ENCODE peak calls at places on chromosomes 2 and 18, in eight cellular contexts. A is stimulated activated CD8-positive, alpha-beta memory T cell treated with anti-CD3 and anti-CD28 coated beads, Interleukin-4, amount 100 ng/mL, for 4 hours; N is dermis blood vessel endothelial cell; Y is neuronal stem cell; Q is fibroblast of villous mesenchyme; J is activated T-cell treated with anti-CD3 and anti-CD28 coated beads for 4 hours; O is progenitor cell of endocrine pancreas; H is adipocyte. L is an unnamed sample.

GRCh38 chr2:67879586-67880290 is 183.1 kb downstream of the C1D start:
- DNase-seq in A (no peak), N (peak; percentile 64), Y (no peak), Q (peak; percentile 42), J (no peak), O (no peak), H (peak; percentile 44), L (no peak)

GRCh38 chr2:38184964-38185603 is 109.1 kb upstream of the CYP1B1 start:
- DNase-seq in A (no peak), N (peak; percentile 17), Y (no peak), Q (no peak), J (no peak), O (no peak), H (no peak), L (no peak)

GRCh38 chr18:43578636-43579203 is 301.4 kb upstream of the SYT4 start:
- DNase-seq in A (no peak), N (no peak), Y (no peak), Q (no peak), J (no peak), O (no peak), H (peak; percentile 7), L (no peak)

GRCh38 chr2:155733091-155733870 is 599.2 kb downstream of the NR4A2 start:
- DNase-seq in A (no peak), N (no peak), Y (no peak), Q (no peak), J (no peak), O (no peak), H (no peak), L (no peak)

GRCh38 chr18:79922971-79923411 is 28.5 kb downstream of the SLC66A2 start:
- DNase-seq in A (no peak), N (no peak), Y (no peak), Q (no peak), J (no peak), O (no peak), H (no peak), L (no peak)

GRCh38 chr2:219206442-219207253 is at the start of gene ZFAND2B:
- DNase-seq in A (peak; percentile 84), N (peak; percentile 96), Y (peak; percentile 95), Q (peak; percentile 93), J (peak; percentile 92), O (peak; percentile 90), H (peak; percentile 98), L (peak; percentile 97)

GRCh38 chr18:75533954-75534353 is 106.5 kb upstream of the SMIM21 start:
- DNase-seq in A (no peak), N (no peak), Y (no peak), Q (peak; percentile 55), J (no peak), O (no peak), H (no peak), L (peak; percentile 76)

GRCh38 chr2:133635115-133635514 is 66.9 kb upstream of the NCKAP5 start:
- DNase-seq in A (no peak), N (no peak), Y (no peak), Q (no peak), J (no peak), O (no peak), H (no peak), L (no peak)

GRCh38 chr2:181662287-181662686 is 5.4 kb upstream of the CERKL start:
- DNase-seq in A (no peak), N (no peak), Y (no peak), Q (no peak), J (no peak), O (no peak), H (no peak), L (no peak)

GRCh38 chr2:239312741-239313246 is 88.0 kb downstream of the HDAC4 start:
- DNase-seq in A (no peak), N (no peak), Y (no peak), Q (peak; percentile 40), J (no peak), O (peak; percentile 7), H (no peak), L (no peak)

GRCh38 chr2:99819766-99820165 is 322.6 kb downstream of the AFF3 start:
- DNase-seq in A (no peak), N (peak; percentile 31), Y (no peak), Q (no peak), J (no peak), O (no peak), H (no peak), L (no peak)

GRCh38 chr2:240925576-240926515 is 19.7 kb downstream of the CROCC2 start:
- DNase-seq in A (no peak), N (no peak), Y (no peak), Q (no peak), J (no peak), O (peak; percentile 8), H (no peak), L (no peak)

GRCh38 chr2:20953146-20953824 is 90.6 kb downstream of the APOB start:
- DNase-seq in A (no peak), N (no peak), Y (no peak), Q (no peak), J (no peak), O (no peak), H (no peak), L (no peak)

GRCh38 chr2:135825855-135826190 is 11.2 kb downstream of the LCT start:
- DNase-seq in A (no peak), N (peak; percentile 28), Y (no peak), Q (no peak), J (no peak), O (no peak), H (no peak), L (no peak)

GRCh38 chr2:113977660-113978523 is 88.0 kb downstream of the ACTR3 start:
- DNase-seq in A (no peak), N (peak; percentile 83), Y (peak; percentile 18), Q (peak; percentile 58), J (no peak), O (no peak), H (no peak), L (no peak)

GRCh38 chr18:10453885-10454772 is at the start of gene APCDD1:
- DNase-seq in A (no peak), N (peak; percentile 17), Y (peak; percentile 67), Q (peak; percentile 45), J (no peak), O (peak; percentile 53), H (peak; percentile 80), L (peak; percentile 86)

GRCh38 chr2:157364257-157364974 is 38.8 kb upstream of the ERMN start:
- DNase-seq in A (no peak), N (no peak), Y (no peak), Q (no peak), J (no peak), O (no peak), H (no peak), L (no peak)

GRCh38 chr2:205775091-205775876 is 93.0 kb downstream of the NRP2 start:
- DNase-seq in A (no peak), N (peak; percentile 82), Y (no peak), Q (peak; percentile 44), J (no peak), O (no peak), H (peak; percentile 41), L (no peak)

GRCh38 chr2:32212293-32212692 is 46.6 kb downstream of the SLC30A6 start:
- DNase-seq in A (no peak), N (no peak), Y (no peak), Q (no peak), J (no peak), O (no peak), H (peak; percentile 22), L (no peak)

GRCh38 chr2:237354930-237355329 is 59.0 kb downstream of the COL6A3 start:
- DNase-seq in A (no peak), N (peak; percentile 2), Y (no peak), Q (no peak), J (no peak), O (no peak), H (peak; percentile 15), L (peak; percentile 63)

GRCh38 chr2:149008381-149008780 is 30.1 kb upstream of the LYPD6B start:
- DNase-seq in A (no peak), N (no peak), Y (no peak), Q (no peak), J (no peak), O (no peak), H (no peak), L (no peak)

GRCh38 chr2:54404270-54404669 is 51.9 kb upstream of the SPTBN1 start:
- DNase-seq in A (no peak), N (no peak), Y (no peak), Q (peak; percentile 97), J (no peak), O (no peak), H (peak; percentile 14), L (peak; percentile 90)

GRCh38 chr2:10476723-10477442 is 28.8 kb upstream of the ODC1 start:
- DNase-seq in A (no peak), N (no peak), Y (no peak), Q (no peak), J (no peak), O (no peak), H (no peak), L (no peak)

GRCh38 chr2:232465061-232465460 is 9.1 kb downstream of the ALPI start:
- DNase-seq in A (no peak), N (no peak), Y (no peak), Q (no peak), J (no peak), O (no peak), H (no peak), L (no peak)

GRCh38 chr2:25258814-25259743 is 82.6 kb downstream of the DNMT3A start:
- DNase-seq in A (no peak), N (no peak), Y (no peak), Q (no peak), J (no peak), O (no peak), H (no peak), L (no peak)

GRCh38 chr2:108324531-108325256 is 36.0 kb downstream of the SULT1C2 start:
- DNase-seq in A (no peak), N (peak; percentile 38), Y (no peak), Q (peak; percentile 61), J (no peak), O (no peak), H (peak; percentile 49), L (no peak)

GRCh38 chr2:239275871-239276812 is 124.7 kb downstream of the HDAC4 start:
- DNase-seq in A (no peak), N (no peak), Y (no peak), Q (peak; percentile 90), J (no peak), O (no peak), H (peak; percentile 69), L (no peak)

GRCh38 chr2:179842498-179843153 is 18.8 kb downstream of the ZNF385B start:
- DNase-seq in A (no peak), N (peak; percentile 43), Y (no peak), Q (peak; percentile 22), J (no peak), O (peak; percentile 14), H (peak; percentile 42), L (peak; percentile 68)

GRCh38 chr2:14634885-14635871 is 2.7 kb downstream of the LRATD1 start:
- DNase-seq in A (no peak), N (peak; percentile 66), Y (peak; percentile 46), Q (peak; percentile 38), J (no peak), O (peak; percentile 63), H (peak; percentile 46), L (peak; percentile 54)